ENCODE peak calls at places on chromosomes 6 and 20, in seven cellular contexts. X, J, A, Q, Z, H and U are unnamed samples. For H3K4me1, the result is how much of the 10 kb centered on the place peaks cover.

GRCh38 chr20:19327401-19327800 is 115.0 kb downstream of the SLC24A3 start:
- DNase-seq in X (no peak), J (no peak), A (no peak), Q (no peak), Z (no peak), H (no peak), U (no peak)

GRCh38 chr6:110687326-110687725 is 127.9 kb downstream of the CDK19 start:
- DNase-seq in X (no peak), J (no peak), A (no peak), Q (no peak), Z (no peak), H (no peak), U (no peak)

GRCh38 chr6:116282698-116283097 is 3.0 kb upstream of the TSPYL1 start:
- DNase-seq in X (peak), J (no peak), A (no peak), Q (no peak), Z (no peak), H (no peak), U (no peak)

GRCh38 chr20:58228484-58229197 is at the start of gene ANKRD60:
- DNase-seq in X (peak), J (peak), A (no peak), Q (peak), Z (peak), H (no peak), U (peak)

GRCh38 chr6:7175463-7175862 is 67.7 kb downstream of the RREB1 start:
- DNase-seq in X (peak), J (no peak), A (no peak), Q (no peak), Z (no peak), H (no peak), U (no peak)

GRCh38 chr6:12844284-12845223 is 128.0 kb downstream of the PHACTR1 start:
- DNase-seq in X (peak), J (no peak), A (no peak), Q (peak), Z (no peak), H (no peak), U (peak)

GRCh38 chr6:143059616-143060353 is 904 bp upstream of the AIG1 start:
- DNase-seq in X (peak), J (no peak), A (peak), Q (peak), Z (peak), H (no peak), U (peak)

GRCh38 chr20:51172558-51173428 is 149.9 kb upstream of the KCNG1 start:
- DNase-seq in X (no peak), J (no peak), A (no peak), Q (no peak), Z (peak), H (no peak), U (peak)

GRCh38 chr6:109610555-109610954 is 80.4 kb downstream of the AK9 start:
- DNase-seq in X (no peak), J (no peak), A (no peak), Q (peak), Z (no peak), H (no peak), U (no peak)

GRCh38 chr6:166785131-166785530 is 158.1 kb upstream of the RPS6KA2 start:
- DNase-seq in X (no peak), J (no peak), A (no peak), Q (no peak), Z (no peak), H (no peak), U (no peak)

GRCh38 chr6:161228096-161228495 is 45.8 kb downstream of the AGPAT4 start:
- DNase-seq in X (no peak), J (no peak), A (no peak), Q (no peak), Z (no peak), H (no peak), U (no peak)

DNA sequence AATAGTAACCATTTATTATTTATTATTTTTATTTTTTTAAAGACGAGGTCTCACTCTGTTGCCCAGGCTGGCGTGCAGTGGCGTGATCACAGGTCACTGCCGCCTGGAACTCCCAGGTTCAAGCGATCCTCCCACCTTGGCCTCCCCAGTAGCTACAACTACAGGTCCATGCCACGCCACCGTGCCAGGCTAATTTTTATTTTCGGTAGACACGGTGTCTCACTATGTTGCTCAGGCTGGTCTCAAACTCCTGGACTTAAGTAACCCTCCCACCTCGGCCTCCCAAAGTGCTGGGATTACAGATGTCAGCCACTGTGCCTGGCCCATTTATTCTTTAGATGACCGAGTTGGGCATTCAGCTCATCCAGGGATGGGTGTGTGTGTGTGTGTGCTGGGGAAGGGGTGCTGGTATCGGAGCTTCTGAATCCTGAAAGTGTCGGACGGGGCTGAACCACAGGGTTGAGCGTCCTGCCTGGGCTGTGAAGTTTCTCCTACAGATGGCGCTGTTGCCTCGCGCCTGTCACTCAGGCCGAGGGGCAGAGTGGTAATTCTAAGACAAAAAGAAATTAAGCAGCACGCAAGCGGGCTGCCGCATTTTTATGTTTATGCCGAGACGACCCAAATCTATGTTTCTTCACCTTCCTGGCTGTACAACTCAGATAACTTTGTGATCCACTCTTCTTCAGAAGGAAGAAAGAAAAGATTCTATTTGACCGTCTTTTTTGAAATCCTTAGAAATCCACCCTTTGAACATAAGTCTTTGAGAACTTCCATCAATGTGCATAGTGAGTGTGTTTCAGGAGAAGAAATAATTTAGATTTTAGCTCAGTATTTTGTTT is 252.8 kb downstream of the CDH26 start:
- DNase-seq in X (peak), J (peak), A (peak), Q (peak), Z (peak), H (peak), U (peak)
- H3K4me2 ChIP-seq in X (no peak), J (no peak), A (no peak), Q (no peak), Z (no peak), H (no peak), U (no peak)

GRCh38 chr6:165728196-165728595 is 65.2 kb upstream of the PDE10A start:
- DNase-seq in X (no peak), J (no peak), A (no peak), Q (no peak), Z (no peak), H (no peak), U (no peak)
- H3K4me1 ChIP-seq in X (under half), J (under half), A (under half), Q (under half), Z (under half), H (under half), U (under half)

GRCh38 chr6:107538856-107539387 is 49.0 kb downstream of the SOBP start:
- DNase-seq in X (no peak), J (no peak), A (no peak), Q (no peak), Z (no peak), H (no peak), U (no peak)

GRCh38 chr6:107535626-107536025 is 45.7 kb downstream of the SOBP start:
- DNase-seq in X (no peak), J (no peak), A (no peak), Q (no peak), Z (no peak), H (no peak), U (no peak)

GRCh38 chr6:107539409-107539808 is 49.5 kb downstream of the SOBP start:
- DNase-seq in X (no peak), J (no peak), A (peak), Q (peak), Z (no peak), H (no peak), U (no peak)

GRCh38 chr6:107536183-107536582 is 46.3 kb downstream of the SOBP start:
- DNase-seq in X (no peak), J (no peak), A (no peak), Q (no peak), Z (no peak), H (no peak), U (no peak)

GRCh38 chr6:107537559-107537958 is 47.6 kb downstream of the SOBP start:
- DNase-seq in X (no peak), J (no peak), A (no peak), Q (no peak), Z (no peak), H (no peak), U (no peak)
- H4K8ac ChIP-seq in X (no peak), J (no peak), A (no peak), Q (no peak), Z (no peak), H (no peak), U (no peak)

GRCh38 chr6:107786709-107787588 is 37.2 kb downstream of the SCML4 start:
- DNase-seq in X (no peak), J (no peak), A (no peak), Q (no peak), Z (no peak), H (no peak), U (no peak)
- H3K4me2 ChIP-seq in X (no peak), J (no peak), A (no peak), Q (no peak), Z (no peak), H (no peak), U (no peak)